ENCODE peak calls at places on chromosomes 12 and 14, in four cellular contexts. U is prostate gland, M is cardiac muscle cell, D is glutamatergic neuron. S is an unnamed sample.

GRCh38 chr12:46965880-46966279 is 113.5 kb upstream of the PCED1B start:
- DNase-seq in D (no peak), U (no peak), M (no peak), S (no peak)

GRCh38 chr12:29844667-29845066 is 60.9 kb upstream of the TMTC1 start:
- DNase-seq in M (peak), D (no peak), U (no peak), S (no peak)

GRCh38 chr14:95711476-95712176 is 2.3 kb downstream of the TCL1A start:
- DNase-seq in U (no peak), D (no peak), M (no peak), S (no peak)

GRCh38 chr14:100955201-100955600 is 51.7 kb upstream of the RTL1 start:
- DNase-seq in D (no peak), M (peak), U (no peak), S (no peak)

GRCh38 chr14:76644875-76645518 is 116.3 kb upstream of the VASH1 start:
- DNase-seq in D (peak), U (peak), M (peak), S (peak)

GRCh38 chr14:68473794-68474193 is 319.1 kb downstream of the ZFP36L1 start:
- DNase-seq in D (no peak), U (no peak), M (no peak), S (no peak)

GRCh38 chr14:71266994-71267636 is 359.9 kb downstream of the PCNX1 start:
- DNase-seq in U (no peak), D (no peak), M (peak), S (no peak)

GRCh38 chr12:6620137-6620884 is 13.1 kb upstream of the CHD4 start:
- DNase-seq in U (no peak), D (peak), M (peak), S (peak)

GRCh38 chr12:66188584-66189475 is at the start of gene IRAK3:
- DNase-seq in U (peak), D (peak), M (peak), S (peak)

GRCh38 chr14:61103541-61104339 is 122.7 kb downstream of the SLC38A6 start:
- DNase-seq in D (no peak), U (no peak), M (peak), S (no peak)

GRCh38 chr12:47870175-47870781 is 34.5 kb downstream of the VDR start:
- DNase-seq in U (no peak), M (peak), D (peak), S (peak)

GRCh38 chr14:84643438-84643837 is 886.5 kb upstream of the FLRT2 start:
- DNase-seq in U (no peak), M (no peak), D (no peak), S (no peak)

GRCh38 chr14:90814806-90815566 is 1.2 kb downstream of the TTC7B start:
- DNase-seq in U (peak), D (no peak), M (no peak), S (no peak)

GRCh38 chr14:90816686-90817436 is 631 bp upstream of the TTC7B start:
- DNase-seq in D (no peak), M (no peak), U (no peak), S (no peak)

GRCh38 chr14:90818715-90819114 is 2.5 kb upstream of the TTC7B start:
- DNase-seq in M (no peak), U (no peak), D (no peak), S (no peak)

GRCh38 chr14:90815567-90815816 is 738 bp downstream of the TTC7B start:
- DNase-seq in D (no peak), M (no peak), U (no peak), S (no peak)

DNA sequence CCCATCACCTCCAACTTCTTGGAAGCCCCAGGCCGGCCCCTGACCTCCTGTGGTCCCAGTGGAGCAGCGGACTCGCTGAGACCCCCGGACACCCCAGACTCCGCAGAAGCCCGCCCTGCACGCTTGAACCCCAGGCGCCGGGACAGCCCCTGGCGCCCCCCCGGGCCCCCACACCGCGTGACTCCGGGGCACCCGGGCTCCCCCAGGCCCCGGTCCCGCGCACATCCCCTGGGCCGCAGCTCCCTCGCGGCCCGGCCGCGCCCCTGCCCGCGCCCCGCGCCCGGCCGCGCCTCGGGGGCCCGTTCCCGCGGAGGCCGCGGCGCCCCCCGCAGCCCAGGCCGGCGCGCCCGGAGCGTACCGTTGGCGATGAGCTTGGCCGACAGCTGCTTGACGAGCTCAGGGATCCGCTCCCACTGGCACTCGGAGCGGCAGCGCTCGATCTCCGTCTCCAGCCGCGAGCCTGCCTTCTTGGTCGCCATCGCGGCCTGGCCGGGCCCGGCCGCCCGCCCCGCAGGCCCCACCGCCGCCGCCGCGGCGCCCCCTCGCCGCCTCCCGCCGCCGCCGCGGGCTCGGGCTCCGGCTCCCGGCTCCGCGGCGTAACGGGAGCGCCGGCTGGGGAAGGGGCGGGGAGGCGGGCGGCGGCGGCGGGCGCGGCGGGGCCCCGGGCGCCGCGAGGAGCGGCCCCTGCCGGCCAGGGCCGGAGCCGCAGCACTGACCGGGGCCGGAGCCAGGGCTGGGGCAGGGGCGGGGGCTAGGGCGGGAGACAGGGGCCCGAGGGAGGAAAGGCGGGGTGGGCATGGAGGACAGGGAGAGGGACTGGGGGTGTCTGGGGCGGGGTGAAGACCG is at the start of gene TTC7B:
- DNase-seq in D (peak), M (peak), U (no peak), S (peak)
- TF ChIP-seq CTCF in D (no peak), M (peak), U (no peak), S (peak)

GRCh38 chr14:72547999-72548398 is 345.9 kb downstream of the DPF3 start:
- DNase-seq in U (no peak), D (no peak), M (peak), S (no peak)
- TF ChIP-seq CTCF in U (no peak), D (no peak), M (no peak), S (no peak)

DNA sequence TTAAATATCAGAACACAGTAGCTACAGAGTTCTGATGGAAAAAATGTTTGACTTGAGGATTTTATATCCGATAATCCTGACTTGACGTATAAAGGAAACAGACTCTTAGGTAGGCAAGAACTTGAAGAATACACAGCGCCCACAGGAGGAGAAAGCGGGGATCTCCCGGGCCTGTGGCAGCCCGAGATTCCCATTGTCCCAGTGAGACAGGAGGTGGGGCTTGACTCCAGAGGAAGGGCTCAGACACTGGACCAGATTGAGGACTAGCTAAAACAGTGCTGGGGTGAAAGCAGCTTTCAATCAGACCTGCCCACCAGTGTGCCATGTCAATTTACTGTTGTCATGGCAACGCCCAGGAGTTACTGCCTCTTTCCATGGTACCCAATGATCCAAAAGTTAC is 51.1 kb upstream of the C14orf180 start:
- DNase-seq in U (no peak), D (no peak), M (no peak), S (no peak)
- TF ChIP-seq CTCF in U (no peak), D (no peak), M (no peak), S (no peak)

GRCh38 chr12:77204055-77204454 is 138.7 kb upstream of the E2F7 start:
- DNase-seq in U (no peak), D (no peak), M (peak), S (no peak)
- TF ChIP-seq CTCF in U (no peak), D (no peak), M (peak), S (no peak)

GRCh38 chr12:111303531-111303930 is 65.4 kb downstream of the PHETA1 start:
- DNase-seq in M (no peak), D (no peak), U (no peak), S (no peak)

GRCh38 chr12:111310076-111310870 is 58.6 kb downstream of the PHETA1 start:
- DNase-seq in D (no peak), U (no peak), M (no peak), S (no peak)

GRCh38 chr12:111308473-111308872 is 60.4 kb downstream of the PHETA1 start:
- DNase-seq in U (no peak), M (no peak), D (no peak), S (no peak)

GRCh38 chr12:111309584-111309983 is 59.3 kb downstream of the PHETA1 start:
- DNase-seq in D (no peak), U (no peak), M (no peak), S (no peak)

GRCh38 chr12:111304642-111305071 is 64.2 kb downstream of the PHETA1 start:
- DNase-seq in M (no peak), U (no peak), D (peak), S (no peak)
- TF ChIP-seq CTCF in M (peak), U (no peak), D (peak), S (peak)

DNA sequence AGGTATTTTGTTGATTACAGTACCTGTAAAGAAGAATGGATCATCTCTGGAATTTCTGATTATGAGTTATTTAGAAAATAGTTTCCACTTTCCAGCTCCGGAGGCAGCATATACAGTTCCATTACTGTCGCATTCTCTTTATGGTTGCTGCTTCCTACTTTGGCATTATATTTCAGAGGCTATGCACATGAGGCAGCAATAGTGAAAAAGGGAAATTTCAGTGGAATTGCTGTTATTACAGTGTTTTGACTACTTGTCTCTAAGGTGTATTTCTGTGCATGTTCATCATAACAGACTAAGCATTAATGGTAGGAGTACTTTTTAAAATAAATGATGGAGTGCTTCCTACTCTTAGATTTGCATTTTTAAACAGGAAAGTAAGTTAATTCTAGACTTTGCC is 10.2 kb downstream of the GNG2 start:
- DNase-seq in M (no peak), D (no peak), U (no peak), S (no peak)
- TF ChIP-seq CTCF in M (no peak), D (no peak), U (no peak), S (no peak)

GRCh38 chr12:57737467-57738141 is 938 bp downstream of the AGAP2 start:
- DNase-seq in D (peak), M (peak), U (no peak), S (peak)
- TF ChIP-seq CTCF in D (no peak), M (peak), U (no peak), S (peak)

GRCh38 chr14:50038398-50039119 is 77.8 kb downstream of the VCPKMT start:
- DNase-seq in D (no peak), U (no peak), M (peak), S (no peak)
- TF ChIP-seq CTCF in D (no peak), U (no peak), M (no peak), S (no peak)

GRCh38 chr12:10722905-10723866 is at the start of gene YBX3:
- DNase-seq in U (peak), M (peak), D (peak), S (peak)

GRCh38 chr12:10719482-10719881 is 3.6 kb downstream of the YBX3 start:
- DNase-seq in M (peak), D (no peak), U (peak), S (no peak)

GRCh38 chr12:10720974-10721565 is 2.1 kb downstream of the YBX3 start:
- DNase-seq in D (no peak), M (peak), U (no peak), S (no peak)

GRCh38 chr12:10721654-10722501 is 1.2 kb downstream of the YBX3 start:
- DNase-seq in D (peak), M (peak), U (peak), S (peak)

GRCh38 chr12:10722502-10722904 is 620 bp downstream of the YBX3 start:
- DNase-seq in D (peak), M (peak), U (no peak), S (peak)
- TF ChIP-seq CTCF in D (no peak), M (peak), U (no peak), S (peak)

DNA sequence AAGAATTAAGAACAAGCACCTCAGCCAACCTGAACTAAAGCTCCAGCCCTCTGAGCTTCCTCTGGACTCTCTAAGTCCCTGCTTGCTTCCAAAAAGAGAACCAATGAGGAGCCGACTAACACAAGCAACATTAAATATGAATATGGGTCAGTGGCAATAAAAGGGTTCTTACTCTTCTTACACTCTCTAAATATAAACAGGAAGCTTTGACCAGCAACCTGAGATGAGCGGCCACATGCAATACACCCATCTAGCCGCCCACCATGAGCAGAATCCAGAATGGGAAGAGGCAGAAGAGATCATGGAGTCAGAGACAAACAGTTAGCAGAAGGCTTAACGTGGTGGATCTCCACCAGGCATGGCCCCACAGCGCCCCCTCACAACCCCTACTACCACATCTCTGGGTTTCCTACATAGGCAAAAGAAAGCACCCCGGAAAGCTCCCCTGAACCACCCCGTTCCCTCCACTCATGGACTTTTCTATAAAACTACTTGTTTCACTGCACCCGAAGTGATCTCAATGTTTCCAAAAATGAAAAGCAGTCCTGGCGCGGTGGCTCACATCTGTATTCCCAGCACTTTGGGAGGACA is 59.4 kb downstream of the TTC7B start:
- DNase-seq in D (no peak), M (no peak), U (peak), S (no peak)
- TF ChIP-seq CTCF in D (no peak), M (no peak), U (no peak), S (no peak)